ENCODE peak calls at places on chromosomes 1 and 21, in four cellular contexts. R, A, X and M are unnamed samples.

GRCh38 chr1:51439053-51439452 is 80.0 kb downstream of the EPS15 start:
- DNase-seq in R (no peak), A (no peak), X (no peak), M (no peak)

GRCh38 chr1:20665736-20666135 is 4.6 kb upstream of the DDOST start:
- DNase-seq in R (no peak), A (no peak), X (no peak), M (no peak)

GRCh38 chr1:173603056-173603591 is at the start of gene SLC9C2:
- DNase-seq in R (no peak), A (peak), X (peak), M (peak)

GRCh38 chr1:205492774-205493173 is 11.7 kb upstream of the CDK18 start:
- DNase-seq in R (no peak), A (peak), X (no peak), M (no peak)

GRCh38 chr1:208681878-208682663 is 437.9 kb upstream of the PLXNA2 start:
- DNase-seq in R (no peak), A (no peak), X (no peak), M (no peak)

GRCh38 chr1:63046539-63046938 is 262.6 kb downstream of the ATG4C start:
- DNase-seq in R (no peak), A (no peak), X (no peak), M (no peak)

GRCh38 chr1:186819140-186819539 is 9.6 kb upstream of the PLA2G4A start:
- DNase-seq in R (no peak), A (no peak), X (no peak), M (no peak)

GRCh38 chr1:32991819-32992488 is 27.3 kb upstream of the RNF19B start:
- DNase-seq in R (no peak), A (no peak), X (no peak), M (no peak)

GRCh38 chr1:221001167-221001566 is 121.9 kb downstream of the HLX start:
- DNase-seq in R (no peak), A (no peak), X (no peak), M (no peak)

GRCh38 chr1:119186471-119186870 is 46.0 kb upstream of the WARS2 start:
- DNase-seq in R (no peak), A (no peak), X (no peak), M (no peak)

GRCh38 chr21:33256019-33256418 is 10.1 kb upstream of the IL10RB start:
- DNase-seq in R (no peak), A (no peak), X (no peak), M (no peak)

GRCh38 chr1:207431508-207431907 is 22.6 kb upstream of the CR2 start:
- DNase-seq in R (no peak), A (no peak), X (no peak), M (no peak)

GRCh38 chr1:70840260-70840953 is 207.2 kb downstream of the PTGER3 start:
- DNase-seq in R (no peak), A (no peak), X (no peak), M (peak)

GRCh38 chr1:154626456-154627246 is 18.7 kb upstream of the ADAR start:
- DNase-seq in R (peak), A (no peak), X (no peak), M (no peak)

GRCh38 chr1:48109390-48110009 is 112.3 kb upstream of the TRABD2B start:
- DNase-seq in R (peak), A (no peak), X (peak), M (peak)

GRCh38 chr1:115929846-115930245 is 46.5 kb upstream of the SLC22A15 start:
- DNase-seq in R (no peak), A (no peak), X (peak), M (peak)

GRCh38 chr1:93346472-93346991 is 825 bp downstream of the DR1 start:
- DNase-seq in R (peak), A (peak), X (peak), M (peak)

GRCh38 chr1:26771643-26772321 is 16.0 kb upstream of the PIGV start:
- DNase-seq in R (peak), A (no peak), X (peak), M (peak)